ENCODE peak calls at places on chromosomes 4 and X, in six cellular contexts. Z is dorsolateral prefrontal cortex, D is AG04449, X is tibial nerve, C is heart left ventricle, N is lung. F is an unnamed sample.

GRCh38 chrX:102858826-102859627 is 78.0 kb upstream of the RAB40AL start:
- DNase-seq in Z (no peak), D (no peak), X (no peak), C (no peak), N (no peak), F (no peak)

GRCh38 chr4:144750348-144750747 is 104.4 kb downstream of the HHIP start:
- DNase-seq in Z (no peak), D (no peak), X (no peak), C (no peak), N (no peak), F (no peak)

GRCh38 chrX:150547511-150548115 is 20.8 kb upstream of the MTM1 start:
- DNase-seq in Z (peak; percentile 56), D (no peak), X (peak; percentile 39), C (peak; percentile 66), N (peak; percentile 67), F (peak; percentile 30)

GRCh38 chrX:34655496-34656258 is 1.4 kb downstream of the TMEM47 start:
- DNase-seq in Z (no peak), D (no peak), X (no peak), C (no peak), N (no peak), F (no peak)

GRCh38 chr4:181821039-181822004 is 421.9 kb upstream of the TENM3 start:
- DNase-seq in Z (no peak), D (no peak), X (no peak), C (no peak), N (no peak), F (no peak)

GRCh38 chrX:112901821-112902732 is 61.4 kb upstream of the AMOT start:
- DNase-seq in Z (no peak), D (no peak), X (no peak), C (no peak), N (no peak), F (no peak)

GRCh38 chr4:26217961-26218676 is 102.7 kb upstream of the RBPJ start:
- DNase-seq in Z (peak; percentile 40), D (no peak), X (peak; percentile 15), C (no peak), N (no peak), F (no peak)

GRCh38 chr4:189773909-189774308 is 166.8 kb upstream of the FRG1 start:
- DNase-seq in Z (no peak), D (peak; percentile 9), X (no peak), C (no peak), N (no peak), F (no peak)

GRCh38 chr4:142534994-142535393 is 311.1 kb downstream of the INPP4B start:
- DNase-seq in Z (no peak), D (no peak), X (no peak), C (no peak), N (no peak), F (no peak)

GRCh38 chr4:140250989-140251552 is 97.1 kb upstream of the MAML3 start:
- DNase-seq in Z (no peak), D (no peak), X (no peak), C (no peak), N (no peak), F (no peak)

GRCh38 chrX:70289168-70289792 is 447 bp downstream of the PDZD11 start:
- DNase-seq in Z (no peak), D (no peak), X (no peak), C (no peak), N (no peak), F (no peak)

GRCh38 chr4:22668301-22668700 is 24.4 kb upstream of the GBA3 start:
- DNase-seq in Z (no peak), D (peak; percentile 56), X (no peak), C (no peak), N (no peak), F (no peak)

GRCh38 chr4:108941914-108942379 is 179.1 kb upstream of the ETNPPL start:
- DNase-seq in Z (no peak), D (no peak), X (no peak), C (no peak), N (no peak), F (no peak)

GRCh38 chrX:73963682-73964081 is 340.3 kb upstream of the ZCCHC13 start:
- DNase-seq in Z (no peak), D (no peak), X (no peak), C (peak; percentile 46), N (no peak), F (no peak)

GRCh38 chrX:40514376-40514775 is 66.4 kb upstream of the ATP6AP2 start:
- DNase-seq in Z (no peak), D (no peak), X (no peak), C (no peak), N (no peak), F (no peak)

GRCh38 chr4:165505991-165506779 is 127.4 kb downstream of the CPE start:
- DNase-seq in Z (no peak), D (no peak), X (no peak), C (no peak), N (no peak), F (no peak)

GRCh38 chrX:132426695-132427281 is 62.0 kb downstream of the MBNL3 start:
- DNase-seq in Z (no peak), D (peak; percentile 17), X (no peak), C (no peak), N (no peak), F (no peak)

GRCh38 chr4:25839687-25840086 is 23.1 kb downstream of the SEL1L3 start:
- DNase-seq in Z (no peak), D (no peak), X (no peak), C (no peak), N (no peak), F (no peak)

GRCh38 chrX:100721328-100721727 is 10.6 kb downstream of the SYTL4 start:
- DNase-seq in Z (no peak), D (no peak), X (no peak), C (no peak), N (no peak), F (no peak)

GRCh38 chrX:12210921-12211320 is 72.6 kb downstream of the FRMPD4 start:
- DNase-seq in Z (no peak), D (no peak), X (no peak), C (no peak), N (no peak), F (no peak)

GRCh38 chr4:80097395-80098177 is 24.6 kb upstream of the ANTXR2 start:
- DNase-seq in Z (no peak), D (no peak), X (peak; percentile 42), C (peak; percentile 74), N (no peak), F (no peak)

GRCh38 chr4:90580271-90580825 is 453.2 kb downstream of the CCSER1 start:
- DNase-seq in Z (no peak), D (no peak), X (no peak), C (no peak), N (no peak), F (no peak)

GRCh38 chr4:23717528-23718248 is 172.2 kb downstream of the PPARGC1A start:
- DNase-seq in Z (no peak), D (no peak), X (no peak), C (no peak), N (no peak), F (no peak)

GRCh38 chr4:89294583-89295244 is 12.9 kb downstream of the GPRIN3 start:
- DNase-seq in Z (no peak), D (no peak), X (no peak), C (no peak), N (no peak), F (no peak)

GRCh38 chr4:6892909-6893202 is 16.8 kb upstream of the TBC1D14 start:
- DNase-seq in Z (no peak), D (no peak), X (no peak), C (no peak), N (no peak), F (no peak)
- TF ChIP-seq CTCF in Z (no peak), D (no peak), X (no peak), C (no peak), N (no peak), F (no peak)

GRCh38 chr4:70946944-70947343 is 44.8 kb downstream of the MOB1B start:
- DNase-seq in Z (no peak), D (no peak), X (no peak), C (no peak), N (no peak), F (no peak)

GRCh38 chr4:70945046-70945445 is 42.9 kb downstream of the MOB1B start:
- DNase-seq in Z (no peak), D (no peak), X (no peak), C (no peak), N (no peak), F (no peak)

GRCh38 chr4:70945452-70946055 is 43.4 kb downstream of the MOB1B start:
- DNase-seq in Z (no peak), D (no peak), X (no peak), C (no peak), N (no peak), F (no peak)

GRCh38 chr4:70954032-70954431 is 39.4 kb upstream of the DCK start:
- DNase-seq in Z (no peak), D (no peak), X (no peak), C (no peak), N (no peak), F (no peak)

DNA sequence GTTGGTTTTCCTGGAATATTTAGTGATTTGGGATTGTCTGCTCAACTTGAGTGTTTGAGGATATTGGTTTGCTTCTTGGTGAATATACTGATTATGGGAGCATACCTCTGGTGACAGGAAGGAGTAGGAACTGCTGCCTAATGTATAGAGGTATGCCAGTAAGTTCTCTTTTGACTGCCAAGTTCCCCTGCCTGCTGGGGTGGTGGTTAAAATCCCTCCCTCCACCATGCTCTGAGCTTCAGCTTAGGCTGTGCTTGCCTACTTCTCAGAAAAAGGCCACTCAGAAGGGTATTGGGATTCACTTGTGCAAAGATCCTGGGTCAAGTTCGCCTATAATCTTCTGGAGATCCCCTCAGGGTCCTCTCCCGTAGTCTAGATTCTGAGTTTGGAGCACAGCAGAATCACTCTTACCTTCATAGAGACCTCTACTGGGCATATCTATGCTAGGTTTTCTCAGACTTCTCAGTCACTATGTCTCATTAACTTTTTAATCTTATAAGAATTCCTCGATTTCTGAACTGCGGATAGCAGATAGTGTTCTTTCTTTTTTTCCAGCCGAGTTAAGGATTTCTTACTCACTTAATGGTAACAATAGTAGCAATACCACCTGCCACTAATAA is 44.7 kb upstream of the DCK start:
- DNase-seq in Z (no peak), D (no peak), X (no peak), C (no peak), N (no peak), F (no peak)
- TF ChIP-seq CTCF in Z (no peak), D (no peak), X (no peak), C (no peak), N (no peak), F (no peak)

DNA sequence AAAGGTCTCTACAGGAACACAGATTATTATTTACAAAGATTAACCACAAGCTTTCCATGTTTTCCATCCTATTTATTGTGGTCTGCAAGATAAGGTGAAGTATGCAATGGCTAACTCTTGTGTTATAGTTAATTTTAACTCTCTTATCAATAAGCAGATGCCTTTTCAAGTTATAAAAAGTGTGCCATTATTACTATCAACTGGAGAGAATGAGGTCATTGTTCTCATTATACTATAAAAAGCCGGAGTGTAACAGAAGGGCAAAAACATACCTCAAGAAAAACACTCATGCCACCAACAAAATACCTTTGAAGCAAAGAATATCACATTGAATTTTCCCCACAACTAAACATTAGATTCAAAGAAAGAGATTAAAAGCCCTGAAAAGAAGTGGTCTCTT is 52.0 kb upstream of the SORBS2 start:
- DNase-seq in Z (no peak), D (no peak), X (no peak), C (no peak), N (no peak), F (no peak)
- TF ChIP-seq CTCF in Z (no peak), D (no peak), X (no peak), C (no peak), N (no peak), F (no peak)

DNA sequence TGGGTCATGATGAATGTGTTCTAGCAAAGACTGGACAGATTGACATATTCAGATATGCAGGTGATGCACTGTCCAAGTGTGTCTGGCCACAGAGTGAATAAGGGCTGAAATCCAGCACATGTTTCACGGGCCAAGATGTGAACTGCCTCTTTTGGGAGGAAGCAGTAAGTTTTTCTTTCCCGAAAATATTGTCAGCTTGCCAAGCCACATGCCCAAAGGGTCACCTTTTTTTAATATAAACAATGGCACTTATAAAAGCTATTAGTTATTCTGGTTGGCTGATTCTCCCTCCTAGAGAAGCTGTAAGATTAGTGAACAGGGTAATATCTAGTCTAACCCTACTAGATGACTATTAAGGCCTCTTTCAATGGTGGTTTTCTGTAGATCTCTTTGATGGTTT is 1.5 kb upstream of the EDNRA start:
- DNase-seq in Z (no peak), D (no peak), X (no peak), C (no peak), N (no peak), F (no peak)
- TF ChIP-seq CTCF in Z (no peak), D (no peak), X (no peak), C (no peak), N (no peak), F (no peak)